ENCODE peak calls at places on chromosomes 11 and 22, in four cellular contexts. T is kidney tubule cell; H is activated T-cell treated with anti-CD3 and anti-CD28 coated beads, Interleukin-2, amount 50 U/mL, for 48 hours; Y is left colon. X is an unnamed sample.

GRCh38 chr11:120210651-120211521 is at the start of gene OAF:
- DNase-seq in H (peak), T (peak), Y (peak), X (peak)

GRCh38 chr11:2143652-2144548 is 4.7 kb upstream of the IGF2 start:
- DNase-seq in H (no peak), Y (no peak), T (peak), X (no peak)

GRCh38 chr11:60795291-60795690 is 10.2 kb downstream of the MS4A10 start:
- DNase-seq in H (no peak), Y (no peak), T (no peak), X (no peak)

GRCh38 chr11:69035150-69035958 is 13.4 kb upstream of the TPCN2 start:
- DNase-seq in H (no peak), Y (no peak), T (no peak), X (no peak)

GRCh38 chr11:1084561-1085439 is 10.1 kb downstream of the MUC2 start:
- DNase-seq in H (no peak), Y (no peak), T (no peak), X (no peak)

GRCh38 chr11:65609236-65609635 is 4.8 kb downstream of the MAP3K11 start:
- DNase-seq in H (no peak), T (no peak), Y (no peak), X (no peak)

GRCh38 chr11:67117667-67118058 is 1.4 kb upstream of the KDM2A start:
- DNase-seq in Y (peak), T (peak), H (peak), X (no peak)

GRCh38 chr11:118215262-118215661 is 9.5 kb downstream of the JAML start:
- DNase-seq in H (no peak), Y (no peak), T (no peak), X (no peak)

GRCh38 chr22:29912605-29913398 is 29.8 kb downstream of the MTMR3 start:
- DNase-seq in Y (no peak), T (peak), H (no peak), X (no peak)

GRCh38 chr11:120912504-120912903 is 111.4 kb upstream of the TBCEL start:
- DNase-seq in T (peak), Y (no peak), H (no peak), X (no peak)